ENCODE peak calls at places on chromosomes 11 and 22, in four cellular contexts. A, B, Y and S are unnamed samples.

GRCh38 chr22:26620197-26620596 is 1.6 kb upstream of the CRYBA4 start:
- DNase-seq in A (no peak), B (no peak), Y (no peak), S (no peak)

GRCh38 chr22:29751669-29752068 is 15.1 kb downstream of the ZMAT5 start:
- DNase-seq in A (no peak), B (no peak), Y (no peak), S (no peak)

GRCh38 chr11:48034926-48035876 is 54.8 kb downstream of the PTPRJ start:
- DNase-seq in A (no peak), B (no peak), Y (peak), S (peak)

GRCh38 chr11:13026722-13027121 is 17.6 kb downstream of the RASSF10 start:
- DNase-seq in A (no peak), B (no peak), Y (no peak), S (no peak)

GRCh38 chr11:119352857-119353260 is 6.4 kb upstream of the MFRP start:
- DNase-seq in A (no peak), B (peak), Y (no peak), S (peak)

GRCh38 chr11:42974510-42974909 is 337.3 kb upstream of the API5 start:
- DNase-seq in A (no peak), B (no peak), Y (no peak), S (no peak)

GRCh38 chr11:81772161-81772560 is 961.5 kb downstream of the FAM181B start:
- DNase-seq in A (no peak), B (no peak), Y (no peak), S (peak)

GRCh38 chr22:46239261-46240048 is 10.6 kb downstream of the CDPF1 start:
- DNase-seq in A (no peak), B (peak), Y (no peak), S (no peak)

GRCh38 chr11:35367491-35367890 is 51.9 kb downstream of the SLC1A2 start:
- DNase-seq in A (no peak), B (no peak), Y (no peak), S (peak)

GRCh38 chr22:26656896-26657851 is at the start of gene MIAT:
- DNase-seq in A (no peak), B (peak), Y (peak), S (no peak)

GRCh38 chr11:76247091-76247490 is 40.8 kb upstream of the WNT11 start:
- DNase-seq in A (no peak), B (no peak), Y (no peak), S (no peak)

GRCh38 chr11:118406599-118407166 is 5.3 kb downstream of the ATP5MG start:
- DNase-seq in A (no peak), B (no peak), Y (peak), S (peak)

GRCh38 chr22:41367039-41367679 is 14.6 kb upstream of the TEF start:
- DNase-seq in A (no peak), B (peak), Y (peak), S (peak)

GRCh38 chr11:121437018-121437685 is 15.0 kb upstream of the SORL1 start:
- DNase-seq in A (no peak), B (no peak), Y (no peak), S (peak)

GRCh38 chr11:16792426-16792825 is 54.0 kb downstream of the C11orf58 start:
- DNase-seq in A (no peak), B (no peak), Y (no peak), S (peak)

GRCh38 chr11:9688716-9689511 is 25.0 kb downstream of the SWAP70 start:
- DNase-seq in A (peak), B (peak), Y (no peak), S (peak)

GRCh38 chr22:47601666-47602065 is 839.2 kb downstream of the TBC1D22A start:
- DNase-seq in A (no peak), B (no peak), Y (no peak), S (no peak)

GRCh38 chr11:27464155-27464759 is 8.3 kb downstream of the LGR4 start:
- DNase-seq in A (no peak), B (peak), Y (no peak), S (peak)

GRCh38 chr11:1470681-1471611 is 15.6 kb downstream of the MOB2 start:
- DNase-seq in A (no peak), B (no peak), Y (no peak), S (no peak)

GRCh38 chr22:22201185-22201924 is 43.2 kb upstream of the VPREB1 start:
- DNase-seq in A (no peak), B (peak), Y (peak), S (peak)

GRCh38 chr22:25956801-25957200 is 212.5 kb upstream of the SEZ6L start:
- DNase-seq in A (no peak), B (no peak), Y (no peak), S (no peak)

GRCh38 chr11:8011981-8012444 is 24.9 kb downstream of the EIF3F start:
- DNase-seq in A (no peak), B (no peak), Y (no peak), S (peak)

GRCh38 chr22:22424210-22424800 is 84.2 kb downstream of the ZNF280B start:
- DNase-seq in A (no peak), B (no peak), Y (no peak), S (no peak)

GRCh38 chr11:128484172-128484571 is 103.2 kb downstream of the ETS1 start:
- DNase-seq in A (no peak), B (peak), Y (no peak), S (no peak)

GRCh38 chr22:27438271-27438980 is 363.1 kb downstream of the MN1 start:
- DNase-seq in A (no peak), B (no peak), Y (no peak), S (peak)

GRCh38 chr22:49736538-49736937 is 91.1 kb downstream of the BRD1 start:
- DNase-seq in A (no peak), B (no peak), Y (no peak), S (no peak)

GRCh38 chr22:49738566-49738965 is 89.1 kb downstream of the BRD1 start:
- DNase-seq in A (no peak), B (no peak), Y (no peak), S (no peak)

GRCh38 chr22:49739138-49739537 is 88.5 kb downstream of the BRD1 start:
- DNase-seq in A (no peak), B (no peak), Y (no peak), S (no peak)

GRCh38 chr22:49737101-49737551 is 90.5 kb downstream of the BRD1 start:
- DNase-seq in A (no peak), B (no peak), Y (no peak), S (no peak)

GRCh38 chr22:49738006-49738405 is 89.7 kb downstream of the BRD1 start:
- DNase-seq in A (no peak), B (no peak), Y (no peak), S (no peak)
- TF ChIP-seq CTCF in A (no peak), B (no peak), Y (no peak), S (no peak)

GRCh38 chr11:68842427-68843051 is 823 bp upstream of the CPT1A start:
- DNase-seq in A (no peak), B (no peak), Y (no peak), S (no peak)

GRCh38 chr11:68844376-68844775 is 2.7 kb upstream of the CPT1A start:
- DNase-seq in A (no peak), B (no peak), Y (no peak), S (no peak)

GRCh38 chr11:68843703-68844312 is 2.1 kb upstream of the CPT1A start:
- DNase-seq in A (no peak), B (no peak), Y (peak), S (peak)

GRCh38 chr11:68841718-68842426 is at the start of gene CPT1A:
- DNase-seq in A (no peak), B (peak), Y (peak), S (peak)

GRCh38 chr11:68843052-68843561 is 1.4 kb upstream of the CPT1A start:
- DNase-seq in A (no peak), B (no peak), Y (peak), S (peak)
- H3K4me3 ChIP-seq in A (peak), B (no peak), Y (peak), S (peak)

GRCh38 chr11:70709596-70709995 is 311.3 kb downstream of the CTTN start:
- DNase-seq in A (no peak), B (no peak), Y (no peak), S (no peak)

GRCh38 chr11:70705097-70705496 is 306.8 kb downstream of the CTTN start:
- DNase-seq in A (no peak), B (no peak), Y (no peak), S (no peak)

GRCh38 chr11:70707821-70708220 is 309.5 kb downstream of the CTTN start:
- DNase-seq in A (no peak), B (no peak), Y (no peak), S (no peak)

GRCh38 chr11:70703141-70704052 is 305.1 kb downstream of the CTTN start:
- DNase-seq in A (no peak), B (no peak), Y (no peak), S (no peak)

DNA sequence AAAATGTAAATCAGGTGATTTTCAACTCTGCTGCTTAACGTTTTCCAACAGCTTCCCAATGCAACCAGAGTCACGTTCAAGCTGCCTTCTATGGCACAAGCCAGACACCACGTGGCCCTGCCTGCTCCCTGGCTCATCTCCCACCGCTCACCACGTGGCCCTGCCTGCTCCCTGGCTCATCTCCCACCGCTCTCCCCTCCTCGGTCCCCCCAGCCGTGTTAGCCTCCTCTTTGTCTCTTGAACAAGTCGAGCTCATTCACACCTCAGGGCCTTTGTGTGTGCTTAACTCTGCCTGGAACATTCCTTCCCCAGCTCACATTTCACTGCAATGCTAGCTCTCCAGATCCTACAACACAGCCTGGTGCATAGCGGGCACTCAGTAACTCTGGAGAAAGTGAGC is 307.6 kb downstream of the CTTN start:
- DNase-seq in A (no peak), B (no peak), Y (no peak), S (no peak)
- TF ChIP-seq CTCF in A (no peak), B (no peak), Y (no peak), S (no peak)

DNA sequence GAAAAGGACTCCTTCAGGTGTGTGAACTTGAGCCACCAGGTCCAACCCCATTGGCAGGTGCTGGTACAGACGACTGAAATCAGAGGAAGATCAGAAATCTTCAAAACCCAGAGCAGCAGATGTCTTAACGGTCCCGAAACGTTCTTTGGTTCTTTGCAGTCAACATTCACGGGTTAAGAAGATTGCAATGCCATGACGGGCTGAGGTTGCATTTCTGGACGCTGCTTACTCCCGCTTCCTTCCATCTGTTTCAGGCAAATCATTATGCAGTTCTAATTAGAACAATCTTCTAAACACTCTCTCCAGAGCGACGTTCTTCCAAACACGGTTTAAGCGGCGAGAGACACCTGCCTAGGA is 504 bp upstream of the LUZP2 start:
- DNase-seq in A (no peak), B (no peak), Y (no peak), S (peak)
- H3K4me3 ChIP-seq in A (peak), B (no peak), Y (peak), S (peak)

DNA sequence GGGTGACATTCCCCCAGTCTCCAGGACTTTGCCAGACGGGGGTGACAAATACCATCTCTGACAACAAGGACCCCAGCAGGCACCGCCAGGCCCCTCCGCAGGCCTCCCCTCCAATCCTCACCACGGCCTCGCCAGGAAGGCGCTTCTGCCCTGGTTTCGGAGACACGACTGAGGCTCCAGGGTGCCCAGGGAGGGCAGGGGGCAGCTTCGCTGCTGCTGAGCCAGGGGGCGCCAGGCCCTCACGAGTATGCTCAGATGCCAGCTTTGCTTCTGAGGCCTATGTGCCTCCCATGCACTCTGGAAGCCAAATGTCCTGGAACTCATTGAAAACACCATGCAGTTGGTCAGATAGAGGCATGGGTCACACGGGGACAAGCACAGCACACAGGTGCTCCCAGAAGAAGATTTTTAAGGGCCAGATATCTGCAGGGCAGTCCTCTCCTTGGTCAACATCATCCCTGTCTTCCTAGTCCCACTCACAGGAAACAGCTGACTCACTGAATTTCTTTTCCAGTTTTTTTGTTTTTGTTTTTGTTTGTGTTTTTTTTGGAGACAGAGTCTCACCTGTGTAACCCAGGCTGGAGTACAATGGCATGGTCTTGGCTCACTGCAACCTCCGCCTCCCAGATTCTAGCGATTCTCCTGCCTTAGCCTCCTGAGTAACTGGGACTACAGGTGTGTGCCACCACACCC is 19.9 kb downstream of the BID start:
- DNase-seq in A (no peak), B (no peak), Y (no peak), S (no peak)
- TF ChIP-seq CTCF in A (no peak), B (peak), Y (no peak), S (peak)